ENCODE peak calls at places on chromosome 15, in seven cellular contexts. A is SK-N-SH, K is K562, I is GM12878, C is HCT116, G is HepG2, R is H1. M is an unnamed sample.

GRCh38 chr15:27796405-27797085 is 302.6 kb downstream of the OCA2 start:
- DNase-seq in A (no peak), K (no peak), I (no peak), C (no peak), G (no peak), R (no peak), M (peak; percentile 77)

GRCh38 chr15:25532269-25532668 is 93.4 kb upstream of the UBE3A start:
- DNase-seq in A (no peak), K (no peak), I (no peak), C (no peak), G (no peak), R (no peak), M (no peak)

GRCh38 chr15:90592144-90592887 is 62.6 kb downstream of the CRTC3 start:
- DNase-seq in A (no peak), K (peak; percentile 39), I (no peak), C (no peak), G (peak; percentile 7), R (no peak), M (peak; percentile 16)

GRCh38 chr15:62809106-62809967 is 233.2 kb upstream of the TPM1 start:
- DNase-seq in A (peak; percentile 66), K (no peak), I (no peak), C (no peak), G (peak; percentile 23), R (no peak), M (no peak)

GRCh38 chr15:72559781-72560180 is 85.7 kb downstream of the ARIH1 start:
- DNase-seq in A (no peak), K (no peak), I (no peak), C (no peak), G (no peak), R (no peak), M (no peak)

GRCh38 chr15:90610220-90610619 is 80.5 kb downstream of the CRTC3 start:
- DNase-seq in A (no peak), K (no peak), I (no peak), C (no peak), G (no peak), R (no peak), M (no peak)

GRCh38 chr15:78205337-78205736 is 29.0 kb downstream of the ACSBG1 start:
- DNase-seq in A (no peak), K (no peak), I (no peak), C (no peak), G (no peak), R (no peak), M (no peak)

GRCh38 chr15:72961326-72961725 is 90.9 kb upstream of the NEO1 start:
- DNase-seq in A (no peak), K (no peak), I (no peak), C (no peak), G (no peak), R (no peak), M (no peak)

GRCh38 chr15:51318382-51319150 is 19.8 kb downstream of the CYP19A1 start:
- DNase-seq in A (no peak), K (no peak), I (no peak), C (no peak), G (peak; percentile 91), R (no peak), M (no peak)

GRCh38 chr15:72824112-72824511 is 40.6 kb upstream of the ADPGK start:
- DNase-seq in A (no peak), K (no peak), I (no peak), C (no peak), G (no peak), R (no peak), M (no peak)

GRCh38 chr15:71761649-71762048 is 48.7 kb upstream of the NR2E3 start:
- DNase-seq in A (no peak), K (no peak), I (no peak), C (peak; percentile 76), G (peak; percentile 60), R (no peak), M (no peak)

GRCh38 chr15:51189579-51190397 is 95.1 kb upstream of the TNFAIP8L3 start:
- DNase-seq in A (no peak), K (no peak), I (no peak), C (no peak), G (no peak), R (no peak), M (no peak)

GRCh38 chr15:28104326-28104725 is 5.2 kb upstream of the OCA2 start:
- DNase-seq in A (no peak), K (no peak), I (no peak), C (no peak), G (no peak), R (no peak), M (no peak)

DNA sequence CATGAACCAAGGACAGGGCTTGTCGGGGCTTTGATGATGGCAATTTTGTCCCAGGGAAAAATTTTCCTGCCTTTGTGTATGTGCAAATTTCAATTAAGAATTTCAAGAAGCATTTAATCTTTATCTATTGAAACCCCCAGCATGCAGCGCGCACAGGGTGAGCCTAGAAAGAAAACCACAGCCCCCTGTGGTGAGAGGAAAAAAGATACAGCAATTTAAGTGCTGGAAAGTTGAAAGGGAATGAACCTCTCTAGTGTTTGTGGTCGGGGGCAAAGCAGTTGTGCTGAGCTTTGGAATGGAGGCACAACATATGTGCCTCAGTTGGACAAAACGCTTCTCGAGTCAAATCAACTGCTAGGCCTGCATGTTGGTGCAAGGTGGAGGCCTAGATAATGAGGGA is 111.8 kb upstream of the C15orf61 start:
- DNase-seq in A (no peak), K (peak; percentile 56), I (no peak), C (no peak), G (no peak), R (no peak), M (no peak)
- TF ChIP-seq JUND in A (no peak), K (no peak), I (no peak), C (no peak), G (no peak), R (no peak), M (no peak)

GRCh38 chr15:40093224-40093842 is 15.3 kb downstream of the BMF start:
- DNase-seq in A (no peak), K (no peak), I (no peak), C (no peak), G (no peak), R (no peak), M (no peak)
- TF ChIP-seq JUND in A (no peak), K (no peak), I (no peak), C (no peak), G (no peak), R (no peak), M (no peak)

DNA sequence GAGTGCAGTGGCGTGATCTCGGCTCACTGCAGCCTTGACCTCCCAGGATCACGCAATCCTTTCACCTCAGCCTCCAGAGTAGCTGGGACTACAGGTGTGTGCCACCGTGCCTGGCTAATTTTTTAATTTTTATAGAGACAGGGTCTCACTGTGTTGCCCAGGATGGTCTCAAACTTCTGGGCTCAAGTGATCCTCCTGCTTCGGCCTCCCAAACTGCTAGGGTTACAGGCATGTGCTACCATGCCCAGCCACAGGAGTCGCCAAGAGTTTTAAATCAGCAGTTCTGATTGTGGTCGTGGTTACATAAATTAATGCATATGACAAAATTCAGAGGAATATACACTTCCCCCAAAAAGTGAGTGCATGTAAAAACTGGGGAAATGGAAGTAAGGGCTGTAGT is 33.0 kb downstream of the MEGF11 start:
- DNase-seq in A (no peak), K (peak; percentile 13), I (no peak), C (no peak), G (no peak), R (no peak), M (no peak)
- TF ChIP-seq JUND in A (no peak), K (no peak), I (no peak), C (no peak), G (no peak), R (no peak), M (no peak)

GRCh38 chr15:99446565-99447496 is 119.0 kb upstream of the MEF2A start:
- DNase-seq in A (peak; percentile 19), K (no peak), I (no peak), C (no peak), G (no peak), R (no peak), M (no peak)
- TF ChIP-seq JUND in A (no peak), K (no peak), I (no peak), C (no peak), G (no peak), R (no peak), M (no peak)

GRCh38 chr15:80459380-80459779 is 55.2 kb downstream of the ARNT2 start:
- DNase-seq in A (no peak), K (no peak), I (no peak), C (no peak), G (peak; percentile 82), R (no peak), M (no peak)

GRCh38 chr15:80455051-80455648 is 51.0 kb downstream of the ARNT2 start:
- DNase-seq in A (no peak), K (no peak), I (no peak), C (no peak), G (no peak), R (no peak), M (no peak)

GRCh38 chr15:80455668-80456442 is 51.7 kb downstream of the ARNT2 start:
- DNase-seq in A (peak; percentile 75), K (peak; percentile 69), I (peak; percentile 16), C (peak; percentile 44), G (peak; percentile 44), R (no peak), M (peak; percentile 65)

GRCh38 chr15:80457896-80458295 is 53.7 kb downstream of the ARNT2 start:
- DNase-seq in A (no peak), K (no peak), I (no peak), C (no peak), G (no peak), R (no peak), M (no peak)

GRCh38 chr15:80456517-80457497 is 52.6 kb downstream of the ARNT2 start:
- DNase-seq in A (no peak), K (no peak), I (no peak), C (no peak), G (no peak), R (no peak), M (no peak)
- TF ChIP-seq JUND in A (no peak), K (no peak), I (no peak), C (no peak), G (no peak), R (no peak), M (no peak)

GRCh38 chr15:64004582-64004981 is 41.7 kb downstream of the DAPK2 start:
- DNase-seq in A (no peak), K (peak; percentile 66), I (no peak), C (peak; percentile 71), G (peak; percentile 58), R (no peak), M (no peak)
- TF ChIP-seq JUND in A (no peak), K (peak; percentile 81), I (no peak), C (peak; percentile 70), G (peak; percentile 45), R (no peak), M (no peak)

GRCh38 chr15:69912116-69912515 is 185.6 kb downstream of the TLE3 start:
- DNase-seq in A (no peak), K (no peak), I (no peak), C (no peak), G (no peak), R (no peak), M (no peak)
- TF ChIP-seq JUND in A (no peak), K (no peak), I (no peak), C (no peak), G (no peak), R (no peak), M (no peak)

M was measured in T47D.